ENCODE peak calls at places on chromosomes 2 and 18, in six cellular contexts. One of them, this sample, is unnamed.

GRCh38 chr2:106978647-106979046 is 92.7 kb upstream of the ST6GAL2 start:
- DNase-seq in pancreas: no peak
- DNase-seq in GM10248: no peak
- DNase-seq in HFFc6: no peak
- DNase-seq in sigmoid colon: no peak
- DNase-seq in AG10803: no peak
- DNase-seq in this sample: no peak

GRCh38 chr2:120892967-120893667 is 157.4 kb downstream of the GLI2 start:
- DNase-seq in pancreas: no peak
- DNase-seq in GM10248: no peak
- DNase-seq in HFFc6: peak
- DNase-seq in sigmoid colon: no peak
- DNase-seq in AG10803: peak
- DNase-seq in this sample: no peak

GRCh38 chr2:215218587-215219577 is 80.5 kb upstream of the ABCA12 start:
- DNase-seq in pancreas: no peak
- DNase-seq in GM10248: no peak
- DNase-seq in HFFc6: peak
- DNase-seq in sigmoid colon: no peak
- DNase-seq in AG10803: peak
- DNase-seq in this sample: no peak

GRCh38 chr2:153478289-153479261 is at the start of gene RPRM:
- DNase-seq in pancreas: peak
- DNase-seq in GM10248: peak
- DNase-seq in HFFc6: peak
- DNase-seq in sigmoid colon: peak
- DNase-seq in AG10803: peak
- DNase-seq in this sample: peak

GRCh38 chr18:59848002-59848401 is 51.8 kb upstream of the PMAIP1 start:
- DNase-seq in pancreas: no peak
- DNase-seq in GM10248: peak
- DNase-seq in HFFc6: no peak
- DNase-seq in sigmoid colon: no peak
- DNase-seq in AG10803: no peak
- DNase-seq in this sample: peak

GRCh38 chr2:18209934-18210639 is 331.6 kb downstream of the KCNS3 start:
- DNase-seq in pancreas: no peak
- DNase-seq in GM10248: no peak
- DNase-seq in HFFc6: peak
- DNase-seq in sigmoid colon: no peak
- DNase-seq in AG10803: peak
- DNase-seq in this sample: no peak

GRCh38 chr18:49666045-49666444 is 104.2 kb downstream of the LIPG start:
- DNase-seq in pancreas: no peak
- DNase-seq in GM10248: no peak
- DNase-seq in HFFc6: no peak
- DNase-seq in sigmoid colon: no peak
- DNase-seq in AG10803: peak
- DNase-seq in this sample: no peak

GRCh38 chr2:120736202-120736954 is 710 bp downstream of the GLI2 start:
- DNase-seq in pancreas: no peak
- DNase-seq in GM10248: no peak
- DNase-seq in HFFc6: no peak
- DNase-seq in sigmoid colon: no peak
- DNase-seq in AG10803: no peak
- DNase-seq in this sample: no peak

GRCh38 chr2:44548221-44549098 is 186.7 kb downstream of the CAMKMT start:
- DNase-seq in pancreas: no peak
- DNase-seq in GM10248: no peak
- DNase-seq in HFFc6: no peak
- DNase-seq in sigmoid colon: no peak
- DNase-seq in AG10803: peak
- DNase-seq in this sample: no peak

GRCh38 chr2:39119732-39120520 is 925 bp downstream of the SOS1 start:
- DNase-seq in pancreas: peak
- DNase-seq in GM10248: peak
- DNase-seq in HFFc6: peak
- DNase-seq in sigmoid colon: peak
- DNase-seq in AG10803: peak
- DNase-seq in this sample: peak

GRCh38 chr2:186544255-186544675 is 45.6 kb upstream of the ITGAV start:
- DNase-seq in pancreas: no peak
- DNase-seq in GM10248: no peak
- DNase-seq in HFFc6: peak
- DNase-seq in sigmoid colon: no peak
- DNase-seq in AG10803: peak
- DNase-seq in this sample: no peak

GRCh38 chr2:120732506-120733237 is 3.0 kb upstream of the GLI2 start:
- DNase-seq in pancreas: no peak
- DNase-seq in GM10248: no peak
- DNase-seq in HFFc6: no peak
- DNase-seq in sigmoid colon: no peak
- DNase-seq in AG10803: no peak
- DNase-seq in this sample: no peak

GRCh38 chr2:71926860-71927756 is 220.6 kb downstream of the CYP26B1 start:
- DNase-seq in pancreas: no peak
- DNase-seq in GM10248: peak
- DNase-seq in HFFc6: no peak
- DNase-seq in sigmoid colon: no peak
- DNase-seq in AG10803: no peak
- DNase-seq in this sample: peak

GRCh38 chr2:132448771-132449170 is 32.2 kb downstream of the GPR39 start:
- DNase-seq in pancreas: peak
- DNase-seq in GM10248: no peak
- DNase-seq in HFFc6: peak
- DNase-seq in sigmoid colon: no peak
- DNase-seq in AG10803: peak
- DNase-seq in this sample: no peak

GRCh38 chr2:14423145-14423906 is 209.2 kb upstream of the LRATD1 start:
- DNase-seq in pancreas: no peak
- DNase-seq in GM10248: no peak
- DNase-seq in HFFc6: no peak
- DNase-seq in sigmoid colon: no peak
- DNase-seq in AG10803: no peak
- DNase-seq in this sample: no peak

GRCh38 chr2:174796319-174796771 is 32.1 kb upstream of the CHRNA1 start:
- DNase-seq in pancreas: no peak
- DNase-seq in GM10248: no peak
- DNase-seq in HFFc6: no peak
- DNase-seq in sigmoid colon: no peak
- DNase-seq in AG10803: peak
- DNase-seq in this sample: no peak

GRCh38 chr2:100780203-100781008 is 39.5 kb upstream of the NPAS2 start:
- DNase-seq in pancreas: peak
- DNase-seq in GM10248: no peak
- DNase-seq in HFFc6: no peak
- DNase-seq in sigmoid colon: no peak
- DNase-seq in AG10803: no peak
- DNase-seq in this sample: no peak

GRCh38 chr2:68747918-68748317 is 13.3 kb downstream of the ARHGAP25 start:
- DNase-seq in pancreas: no peak
- DNase-seq in GM10248: no peak
- DNase-seq in HFFc6: no peak
- DNase-seq in sigmoid colon: no peak
- DNase-seq in AG10803: no peak
- DNase-seq in this sample: no peak

GRCh38 chr2:159064446-159065301 is 96.2 kb downstream of the TANC1 start:
- DNase-seq in pancreas: no peak
- DNase-seq in GM10248: no peak
- DNase-seq in HFFc6: peak
- DNase-seq in sigmoid colon: no peak
- DNase-seq in AG10803: peak
- DNase-seq in this sample: no peak

GRCh38 chr18:26511339-26512071 is 36.8 kb downstream of the KCTD1 start:
- DNase-seq in pancreas: no peak
- DNase-seq in GM10248: no peak
- DNase-seq in HFFc6: no peak
- DNase-seq in sigmoid colon: no peak
- DNase-seq in AG10803: no peak
- DNase-seq in this sample: no peak

GRCh38 chr2:45117383-45117782 is 108.1 kb upstream of the SIX2 start:
- DNase-seq in pancreas: no peak
- DNase-seq in GM10248: no peak
- DNase-seq in HFFc6: no peak
- DNase-seq in sigmoid colon: no peak
- DNase-seq in AG10803: no peak
- DNase-seq in this sample: no peak

GRCh38 chr2:29628078-29628765 is 293.2 kb downstream of the ALK start:
- DNase-seq in pancreas: no peak
- DNase-seq in GM10248: no peak
- DNase-seq in HFFc6: no peak
- DNase-seq in sigmoid colon: no peak
- DNase-seq in AG10803: no peak
- DNase-seq in this sample: no peak

GRCh38 chr2:240109386-240109785 is 26.7 kb downstream of the COPS9 start:
- DNase-seq in pancreas: no peak
- DNase-seq in GM10248: no peak
- DNase-seq in HFFc6: no peak
- DNase-seq in sigmoid colon: no peak
- DNase-seq in AG10803: no peak
- DNase-seq in this sample: no peak

GRCh38 chr2:230411484-230412368 is 4.3 kb upstream of the SP100 start:
- DNase-seq in pancreas: peak
- DNase-seq in GM10248: peak
- DNase-seq in HFFc6: peak
- DNase-seq in sigmoid colon: peak
- DNase-seq in AG10803: peak
- DNase-seq in this sample: peak

GRCh38 chr18:39359636-39360035 is 1794.0 kb upstream of the CELF4 start:
- DNase-seq in pancreas: no peak
- DNase-seq in GM10248: no peak
- DNase-seq in HFFc6: no peak
- DNase-seq in sigmoid colon: no peak
- DNase-seq in AG10803: no peak
- DNase-seq in this sample: no peak

GRCh38 chr2:167844714-167845530 is 402.5 kb downstream of the STK39 start:
- DNase-seq in pancreas: no peak
- DNase-seq in GM10248: no peak
- DNase-seq in HFFc6: no peak
- DNase-seq in sigmoid colon: no peak
- DNase-seq in AG10803: no peak
- DNase-seq in this sample: no peak

GRCh38 chr2:207692206-207693065 is 19.0 kb upstream of the CCNYL1 start:
- DNase-seq in pancreas: peak
- DNase-seq in GM10248: peak
- DNase-seq in HFFc6: no peak
- DNase-seq in sigmoid colon: no peak
- DNase-seq in AG10803: peak
- DNase-seq in this sample: peak

GRCh38 chr2:112243233-112243632 is 11.6 kb downstream of the ZC3H8 start:
- DNase-seq in pancreas: no peak
- DNase-seq in GM10248: no peak
- DNase-seq in HFFc6: no peak
- DNase-seq in sigmoid colon: no peak
- DNase-seq in AG10803: no peak
- DNase-seq in this sample: no peak

DNA sequence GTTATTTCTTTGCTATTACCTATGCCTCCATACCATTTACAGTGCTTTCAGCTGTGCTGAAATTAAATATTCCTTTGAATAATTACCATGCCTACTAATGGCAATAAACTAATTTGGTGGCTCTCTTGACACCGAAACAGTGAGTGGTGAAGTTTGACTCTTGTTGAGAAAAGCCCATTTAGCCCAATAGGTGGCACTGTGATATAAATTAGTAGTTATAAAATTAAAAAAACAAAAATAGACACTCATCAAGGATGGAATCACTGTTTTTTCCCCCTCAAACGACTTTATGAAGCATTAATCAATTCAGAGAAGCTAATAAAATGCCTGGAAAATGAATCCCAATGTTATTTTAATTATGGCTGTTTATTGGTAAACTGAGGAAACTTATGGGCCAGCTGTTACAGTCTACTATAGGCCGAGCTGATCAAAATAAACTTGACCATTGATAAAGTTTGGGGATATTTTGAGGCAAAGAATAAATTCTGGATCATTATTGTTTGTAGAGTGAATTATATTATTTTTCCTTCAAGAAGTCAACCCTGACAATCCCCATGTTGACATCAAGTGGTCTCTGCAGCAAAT is 339.6 kb downstream of the TRIB2 start:
- DNase-seq in pancreas: no peak
- DNase-seq in GM10248: no peak
- DNase-seq in HFFc6: no peak
- DNase-seq in sigmoid colon: no peak
- DNase-seq in AG10803: peak
- DNase-seq in this sample: no peak
- TF ChIP-seq CTCF in pancreas: no peak
- TF ChIP-seq CTCF in GM10248: peak
- TF ChIP-seq CTCF in HFFc6: peak
- TF ChIP-seq CTCF in sigmoid colon: no peak
- TF ChIP-seq CTCF in AG10803: peak
- TF ChIP-seq CTCF in this sample: peak

DNA sequence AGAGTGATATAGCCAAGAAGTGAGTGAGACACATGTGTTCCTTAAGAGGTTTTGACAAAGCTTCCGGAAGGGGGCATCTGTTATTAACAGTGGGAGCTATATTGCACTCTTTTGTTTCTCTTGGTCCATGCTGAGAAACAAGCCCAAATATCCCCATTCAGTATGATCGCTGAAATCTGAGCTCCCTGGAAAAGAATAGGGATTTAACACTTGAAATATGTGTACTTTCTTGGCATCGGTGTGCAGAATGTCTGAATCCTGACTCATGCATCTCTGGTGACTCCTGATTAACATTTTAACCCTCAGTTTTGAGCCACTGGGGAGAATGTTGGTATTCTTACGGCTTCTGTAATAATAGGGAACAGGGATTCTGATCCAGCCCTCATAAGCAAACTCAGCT is 448.1 kb downstream of the TSN start:
- DNase-seq in pancreas: no peak
- DNase-seq in GM10248: no peak
- DNase-seq in HFFc6: peak
- DNase-seq in sigmoid colon: no peak
- DNase-seq in AG10803: peak
- DNase-seq in this sample: no peak
- TF ChIP-seq CTCF in pancreas: no peak
- TF ChIP-seq CTCF in GM10248: no peak
- TF ChIP-seq CTCF in HFFc6: no peak
- TF ChIP-seq CTCF in sigmoid colon: no peak
- TF ChIP-seq CTCF in AG10803: peak
- TF ChIP-seq CTCF in this sample: no peak

GRCh38 chr18:46282177-46282570 is 178.0 kb downstream of the HAUS1 start:
- DNase-seq in pancreas: no peak
- DNase-seq in GM10248: no peak
- DNase-seq in HFFc6: no peak
- DNase-seq in sigmoid colon: no peak
- DNase-seq in AG10803: no peak
- DNase-seq in this sample: no peak
- TF ChIP-seq CTCF in pancreas: no peak
- TF ChIP-seq CTCF in GM10248: no peak
- TF ChIP-seq CTCF in HFFc6: no peak
- TF ChIP-seq CTCF in sigmoid colon: no peak
- TF ChIP-seq CTCF in AG10803: no peak
- TF ChIP-seq CTCF in this sample: no peak

DNA sequence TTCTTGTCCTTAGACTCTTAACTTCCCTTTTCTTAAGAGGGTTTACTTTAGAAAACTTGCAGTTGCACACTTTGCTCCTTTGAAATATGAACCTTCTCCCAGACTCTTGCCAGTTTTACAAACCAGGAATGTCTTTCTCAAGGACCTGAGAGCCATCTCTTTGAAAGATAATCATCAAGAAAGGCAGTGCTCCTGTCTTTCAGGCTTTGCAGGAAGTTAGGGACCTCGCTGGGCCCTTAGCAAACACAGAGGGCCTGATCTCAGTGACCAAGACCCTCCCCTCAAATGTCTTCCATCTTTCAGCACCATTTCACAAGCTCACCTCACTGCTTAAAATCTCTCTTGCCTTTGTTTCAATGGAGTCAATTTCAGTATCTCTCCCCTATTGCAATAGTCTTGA is 32.0 kb upstream of the NYAP2 start:
- DNase-seq in pancreas: no peak
- DNase-seq in GM10248: no peak
- DNase-seq in HFFc6: no peak
- DNase-seq in sigmoid colon: no peak
- DNase-seq in AG10803: no peak
- DNase-seq in this sample: no peak
- TF ChIP-seq CTCF in pancreas: no peak
- TF ChIP-seq CTCF in GM10248: no peak
- TF ChIP-seq CTCF in HFFc6: no peak
- TF ChIP-seq CTCF in sigmoid colon: no peak
- TF ChIP-seq CTCF in AG10803: no peak
- TF ChIP-seq CTCF in this sample: no peak